ENCODE peak calls at places on chromosomes 5 and 9, in nine cellular contexts. V is Calu3; E is stimulated activated CD4-positive, alpha-beta T cell treated with anti-CD3 and anti-CD28 coated beads, Interleukin-12 subunit alpha, Interleukin-12 subunit beta, amount 100 ng/mL, for 48 hours; P is D341Med; K is SJSA1; W is aorta; M is fibroblast of lung; X is GDM1; Q is T-helper 1 cell. A is an unnamed sample.

GRCh38 chr5:69032009-69032408 is 61.8 kb upstream of the SLC30A5 start:
- DNase-seq in W (no peak), K (no peak), X (no peak), V (no peak), E (no peak), Q (no peak), M (no peak), P (peak), A (no peak)

GRCh38 chr9:13988944-13989343 is 325.0 kb downstream of the NFIB start:
- DNase-seq in W (no peak), E (no peak), Q (no peak), V (no peak), P (no peak), K (no peak), X (no peak), M (no peak), A (no peak)

GRCh38 chr5:62653864-62654575 is 75.4 kb downstream of the LRRC70 start:
- DNase-seq in Q (no peak), W (no peak), P (no peak), X (no peak), K (no peak), M (no peak), E (no peak), V (no peak), A (no peak)

GRCh38 chr9:86354882-86355399 is 731 bp upstream of the TUT7 start:
- DNase-seq in K (no peak), Q (no peak), V (no peak), E (no peak), X (no peak), M (peak), P (no peak), W (no peak), A (no peak)

GRCh38 chr9:99026271-99026955 is 78.5 kb upstream of the TGFBR1 start:
- DNase-seq in W (no peak), Q (no peak), K (no peak), X (no peak), M (no peak), V (no peak), E (no peak), P (no peak), A (no peak)

GRCh38 chr9:113687680-113688371 is 188.3 kb upstream of the ZNF618 start:
- DNase-seq in E (no peak), P (no peak), V (no peak), W (no peak), M (no peak), K (no peak), X (no peak), Q (no peak), A (no peak)

GRCh38 chr9:7848498-7848897 is 48.9 kb upstream of the DMAC1 start:
- DNase-seq in P (no peak), Q (no peak), V (no peak), M (no peak), W (no peak), X (no peak), E (no peak), K (no peak), A (no peak)

GRCh38 chr9:89428901-89429890 is 68.7 kb downstream of the SEMA4D start:
- DNase-seq in P (no peak), K (no peak), E (no peak), W (peak), V (no peak), Q (peak), X (no peak), M (no peak), A (no peak)

GRCh38 chr5:5572010-5572982 is 149.8 kb downstream of the ICE1 start:
- DNase-seq in E (no peak), M (no peak), X (no peak), K (no peak), W (peak), V (no peak), Q (no peak), P (no peak), A (no peak)

GRCh38 chr5:2683720-2684119 is 67.8 kb downstream of the IRX2 start:
- DNase-seq in Q (no peak), E (no peak), P (no peak), W (no peak), K (no peak), X (no peak), M (no peak), V (no peak), A (no peak)

GRCh38 chr9:37200572-37201005 is 80.2 kb downstream of the ZCCHC7 start:
- DNase-seq in V (no peak), M (peak), E (no peak), W (no peak), P (no peak), K (peak), Q (no peak), X (peak), A (no peak)

GRCh38 chr5:149333711-149334443 is 11.4 kb upstream of the GRPEL2 start:
- DNase-seq in X (no peak), P (no peak), V (no peak), W (no peak), K (peak), M (no peak), Q (no peak), E (no peak), A (no peak)

GRCh38 chr9:14278291-14278721 is 35.6 kb downstream of the NFIB start:
- DNase-seq in Q (no peak), K (peak), W (no peak), X (no peak), V (no peak), M (peak), P (no peak), E (no peak), A (no peak)

GRCh38 chr5:67815455-67816391 is 399.8 kb upstream of the PIK3R1 start:
- DNase-seq in P (no peak), W (no peak), V (peak), M (peak), X (no peak), Q (no peak), E (no peak), K (no peak), A (no peak)

GRCh38 chr9:120289091-120289490 is 290.9 kb downstream of the CDK5RAP2 start:
- DNase-seq in V (no peak), P (no peak), K (no peak), X (no peak), M (no peak), W (no peak), Q (no peak), E (no peak), A (no peak)

GRCh38 chr9:8315211-8315610 is 515.6 kb upstream of the DMAC1 start:
- DNase-seq in Q (no peak), V (no peak), W (no peak), X (no peak), E (no peak), K (no peak), P (no peak), M (peak), A (no peak)

GRCh38 chr5:62143268-62144229 is 162.5 kb upstream of the KIF2A start:
- DNase-seq in K (peak), P (no peak), X (no peak), E (no peak), W (no peak), M (peak), V (peak), Q (no peak), A (no peak)

GRCh38 chr9:89234636-89235035 is 56.0 kb upstream of the SHC3 start:
- DNase-seq in Q (no peak), X (no peak), W (no peak), M (peak), V (peak), E (peak), K (no peak), P (peak), A (peak)

GRCh38 chr9:117714282-117714681 is 10.1 kb downstream of the TLR4 start:
- DNase-seq in K (no peak), X (no peak), W (peak), P (peak), E (no peak), M (no peak), V (no peak), Q (no peak), A (no peak)

GRCh38 chr5:120778491-120779293 is 314.6 kb downstream of the PRR16 start:
- DNase-seq in Q (no peak), P (no peak), X (no peak), K (peak), M (peak), V (no peak), E (no peak), W (no peak), A (no peak)

GRCh38 chr9:128203842-128204551 is 818 bp downstream of the DNM1 start:
- DNase-seq in Q (no peak), E (no peak), M (peak), K (peak), X (peak), W (peak), V (peak), P (peak), A (no peak)

GRCh38 chr9:87699835-87700234 is 26.1 kb upstream of the CTSL start:
- DNase-seq in M (no peak), E (no peak), P (no peak), K (no peak), V (no peak), X (no peak), Q (no peak), W (no peak), A (no peak)